ENCODE peak calls at places on chromosome 22, in five cellular contexts. D, H, M, P and G are unnamed samples.

GRCh38 chr22:24156146-24156914 is 25.0 kb upstream of the SUSD2 start:
- DNase-seq in P (peak), D (no peak), M (peak), H (peak), G (peak)

GRCh38 chr22:39646614-39647210 is 76.2 kb downstream of the CACNA1I start:
- DNase-seq in H (no peak), P (no peak), M (no peak), D (no peak), G (no peak)

GRCh38 chr22:40401532-40401931 is 31.1 kb downstream of the SGSM3 start:
- DNase-seq in P (no peak), M (no peak), D (no peak), H (no peak), G (no peak)

GRCh38 chr22:29145321-29146072 is 60.2 kb upstream of the EMID1 start:
- DNase-seq in M (peak), P (no peak), H (no peak), D (no peak), G (no peak)

GRCh38 chr22:42425337-42425988 is 6.7 kb downstream of the NFAM1 start:
- DNase-seq in H (no peak), D (peak), M (no peak), P (peak), G (no peak)

GRCh38 chr22:39468487-39469325 is 11.9 kb downstream of the MGAT3 start:
- DNase-seq in D (no peak), P (no peak), H (no peak), M (no peak), G (no peak)

GRCh38 chr22:39546889-39547586 is 14.5 kb upstream of the RPS19BP1 start:
- DNase-seq in M (no peak), D (no peak), H (no peak), P (no peak), G (peak)

GRCh38 chr22:48351376-48352085 is 1476.1 kb downstream of the BRD1 start:
- DNase-seq in P (no peak), M (no peak), H (no peak), D (no peak), G (no peak)

GRCh38 chr22:23245799-23246136 is 65.5 kb downstream of the BCR start:
- DNase-seq in H (no peak), P (no peak), M (no peak), D (no peak), G (no peak)

GRCh38 chr22:33480118-33480517 is 421.9 kb upstream of the SYN3 start:
- DNase-seq in H (no peak), M (no peak), P (no peak), D (no peak), G (no peak)

GRCh38 chr22:33476716-33477115 is 418.5 kb upstream of the SYN3 start:
- DNase-seq in P (peak), D (no peak), H (no peak), M (no peak), G (peak)

GRCh38 chr22:33476206-33476605 is 418.0 kb upstream of the SYN3 start:
- DNase-seq in P (no peak), D (no peak), H (no peak), M (no peak), G (peak)

GRCh38 chr22:33477131-33478111 is 419.2 kb upstream of the SYN3 start:
- DNase-seq in M (no peak), D (no peak), P (no peak), H (no peak), G (no peak)

DNA sequence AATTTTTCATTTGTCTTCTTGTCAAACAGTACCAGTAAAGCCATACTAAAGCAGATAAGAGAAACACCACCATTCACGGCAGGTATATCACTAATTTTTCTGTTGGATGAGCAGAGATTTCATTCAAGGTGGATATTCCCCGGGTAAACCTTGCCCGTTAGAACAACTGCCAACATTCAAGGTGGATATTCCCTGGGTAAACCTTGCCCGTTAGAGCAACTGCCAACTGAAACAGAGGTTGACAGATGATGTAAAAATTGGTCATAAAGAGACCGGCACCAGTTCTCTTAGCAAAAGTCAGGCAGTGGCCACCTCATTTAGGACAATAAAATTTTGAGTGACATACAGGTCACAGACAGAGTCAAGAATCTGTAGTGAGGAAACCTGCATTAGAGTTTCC is 423.4 kb upstream of the SYN3 start:
- DNase-seq in P (no peak), H (no peak), D (no peak), M (no peak), G (no peak)
- H2BK12ac ChIP-seq in P (no peak), H (no peak), D (no peak), M (no peak), G (no peak)

GRCh38 chr22:31896472-31896871 is 47.9 kb upstream of the YWHAH start:
- DNase-seq in M (no peak), D (no peak), P (no peak), H (no peak), G (no peak)

GRCh38 chr22:31897842-31898241 is 46.5 kb upstream of the YWHAH start:
- DNase-seq in H (no peak), D (no peak), P (no peak), M (no peak), G (peak)

GRCh38 chr22:31898911-31899310 is 45.4 kb upstream of the YWHAH start:
- DNase-seq in D (no peak), M (no peak), P (no peak), H (peak), G (no peak)

GRCh38 chr22:31899661-31900060 is 44.7 kb upstream of the YWHAH start:
- DNase-seq in P (no peak), H (no peak), M (no peak), D (no peak), G (no peak)

DNA sequence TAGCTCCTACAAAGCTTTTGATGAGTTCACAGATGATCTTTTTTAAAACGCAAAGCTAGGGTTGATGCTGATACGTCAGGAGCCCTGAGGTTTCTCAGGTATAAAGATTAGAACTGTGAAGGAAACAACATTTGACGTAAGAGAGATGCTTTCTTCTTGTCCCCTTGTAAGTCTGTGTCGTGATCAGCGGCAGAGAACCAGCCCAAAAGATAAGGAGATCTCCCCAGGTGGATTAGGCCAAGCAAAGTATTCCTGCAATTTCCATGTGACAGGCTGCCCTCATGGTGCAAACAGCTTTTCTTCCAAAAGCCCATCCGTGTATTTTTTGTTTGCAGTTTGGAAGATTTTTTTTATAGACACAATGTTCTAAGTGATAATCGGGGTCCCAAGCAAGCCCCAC is 45.9 kb upstream of the YWHAH start:
- DNase-seq in H (no peak), M (no peak), P (peak), D (no peak), G (no peak)
- H2BK12ac ChIP-seq in H (no peak), M (no peak), P (no peak), D (no peak), G (no peak)

GRCh38 chr22:31148516-31148915 is 8.2 kb upstream of the PLA2G3 start:
- DNase-seq in M (no peak), D (no peak), P (peak), H (no peak), G (no peak)
- H2BK12ac ChIP-seq in M (no peak), D (no peak), P (no peak), H (no peak), G (no peak)

DNA sequence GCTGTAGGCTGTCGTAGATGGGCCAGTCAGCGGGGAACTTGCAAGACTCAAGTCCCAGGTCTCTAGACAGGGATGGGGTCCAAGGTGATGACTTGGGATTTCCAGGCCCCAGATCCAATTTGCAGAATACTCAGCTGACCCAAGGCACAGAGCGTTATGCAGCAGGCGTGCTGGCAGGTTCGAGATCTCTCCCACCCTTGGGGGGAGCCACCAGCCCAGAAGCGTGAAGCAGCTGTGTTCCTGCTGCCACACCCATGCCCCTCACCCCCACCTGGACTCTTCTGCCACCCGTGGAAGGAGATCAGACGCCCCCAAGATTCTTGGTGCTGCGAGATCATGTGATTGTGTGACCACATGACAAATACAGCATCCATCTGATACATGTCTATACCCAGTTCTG is 142.6 kb downstream of the BRD1 start:
- DNase-seq in M (no peak), D (peak), P (no peak), H (no peak), G (no peak)
- H2BK12ac ChIP-seq in M (no peak), D (no peak), P (no peak), H (no peak), G (no peak)

GRCh38 chr22:47291565-47292495 is 529.4 kb downstream of the TBC1D22A start:
- DNase-seq in D (peak), H (no peak), M (no peak), P (no peak), G (no peak)

GRCh38 chr22:47294222-47294532 is 531.7 kb downstream of the TBC1D22A start:
- DNase-seq in H (no peak), P (no peak), D (no peak), M (no peak), G (no peak)

GRCh38 chr22:47293368-47294221 is 531.1 kb downstream of the TBC1D22A start:
- DNase-seq in M (no peak), H (no peak), D (no peak), P (no peak), G (no peak)

GRCh38 chr22:47294571-47294970 is 532.1 kb downstream of the TBC1D22A start:
- DNase-seq in P (no peak), D (no peak), M (no peak), H (no peak), G (no peak)

DNA sequence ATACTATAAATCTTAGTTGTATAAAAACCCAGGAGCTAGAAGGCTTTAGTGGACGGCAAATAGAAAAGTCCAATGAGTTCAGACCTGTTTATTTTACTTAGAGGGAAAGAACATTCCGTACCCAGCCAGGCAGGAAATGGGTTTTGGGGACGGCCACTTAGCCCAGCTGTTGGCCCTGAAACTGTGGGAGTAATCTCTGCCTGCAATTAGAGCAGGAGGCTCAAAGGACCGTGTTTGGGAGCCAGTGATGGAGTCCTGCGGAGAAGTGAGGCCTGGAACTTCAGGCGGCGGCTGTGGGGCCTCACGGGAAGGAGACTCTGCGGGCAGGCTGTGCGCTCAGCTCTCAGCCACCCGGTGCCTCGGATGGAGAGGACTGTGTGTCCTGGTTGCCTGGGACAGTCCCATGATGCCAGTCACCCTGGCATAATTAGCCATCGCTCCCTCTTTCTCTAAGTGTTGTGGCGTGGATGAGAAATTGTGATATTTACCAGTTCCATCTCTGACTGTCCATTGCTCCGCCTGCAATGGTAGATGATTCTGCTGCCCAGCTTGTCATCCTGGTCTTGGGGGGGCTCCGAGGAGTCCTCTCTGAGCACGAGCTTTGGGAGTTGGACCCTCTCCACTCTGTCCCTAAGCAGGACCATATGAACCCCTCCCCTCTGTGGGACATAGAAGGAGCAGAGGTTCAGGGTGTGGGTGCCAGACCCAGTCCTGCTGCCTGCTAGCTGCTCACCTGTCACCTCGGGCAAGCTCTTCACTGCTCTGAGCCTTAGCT is 530.3 kb downstream of the TBC1D22A start:
- DNase-seq in H (no peak), D (no peak), M (no peak), P (no peak), G (no peak)
- H2BK12ac ChIP-seq in H (no peak), D (no peak), M (no peak), P (no peak), G (no peak)

GRCh38 chr22:27720860-27721259 is 80.7 kb downstream of the MN1 start:
- DNase-seq in H (no peak), M (no peak), D (no peak), P (no peak), G (no peak)

GRCh38 chr22:27718186-27719032 is 83.1 kb downstream of the MN1 start:
- DNase-seq in M (no peak), D (peak), H (no peak), P (peak), G (peak)

GRCh38 chr22:27719033-27719341 is 82.6 kb downstream of the MN1 start:
- DNase-seq in P (no peak), D (no peak), H (no peak), M (no peak), G (peak)

GRCh38 chr22:27717094-27717493 is 84.5 kb downstream of the MN1 start:
- DNase-seq in H (no peak), P (no peak), M (no peak), D (no peak), G (no peak)

GRCh38 chr22:27719535-27720227 is 81.9 kb downstream of the MN1 start:
- DNase-seq in M (no peak), P (no peak), H (no peak), D (peak), G (peak)
- H2BK12ac ChIP-seq in M (peak), P (peak), H (peak), D (no peak), G (no peak)

DNA sequence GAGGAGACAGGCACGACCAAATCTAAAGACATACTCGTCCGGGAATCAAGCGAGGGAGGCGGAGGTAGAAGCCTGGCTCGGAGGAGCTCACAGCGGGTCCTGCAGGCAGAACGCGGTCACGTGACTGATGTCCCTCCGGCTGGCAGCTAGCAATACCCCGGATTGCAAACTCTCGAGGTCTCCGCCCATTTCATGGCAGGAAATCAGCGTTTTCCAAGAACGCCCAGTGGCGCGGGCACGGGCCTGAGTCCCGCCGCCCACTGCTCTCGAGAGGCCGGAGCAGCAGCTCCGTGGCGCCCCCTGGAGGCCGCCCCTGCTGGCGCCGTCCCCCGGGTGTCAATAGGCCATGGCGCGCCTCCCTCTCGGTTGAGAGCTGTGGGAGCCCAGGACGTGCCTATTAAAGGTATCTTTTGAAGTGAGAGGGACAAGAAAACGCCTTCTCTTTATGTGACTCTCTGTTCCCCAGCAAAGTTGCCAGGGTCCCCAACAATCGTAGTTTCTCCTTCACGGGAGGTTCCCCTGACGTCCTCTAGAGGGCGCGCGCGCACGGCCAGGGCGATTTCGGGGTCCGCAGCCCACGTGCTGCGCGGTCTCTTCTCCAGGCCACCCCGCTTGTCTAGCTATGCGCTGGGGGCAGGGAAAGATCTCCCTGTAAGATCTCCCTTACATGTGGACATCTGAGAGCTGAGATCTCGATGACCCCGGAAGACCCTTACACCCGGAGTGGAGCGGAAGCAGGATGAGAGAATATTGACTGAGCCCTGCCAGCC is 37.3 kb upstream of the RBFOX2 start:
- DNase-seq in H (peak), M (peak), D (peak), P (peak), G (peak)
- H2BK12ac ChIP-seq in H (no peak), M (peak), D (no peak), P (peak), G (peak)

GRCh38 chr22:17065433-17065832 is 19.4 kb upstream of the IL17RA start:
- DNase-seq in P (no peak), H (no peak), M (peak), D (no peak), G (no peak)

GRCh38 chr22:17063372-17064106 is 21.3 kb upstream of the IL17RA start:
- DNase-seq in M (peak), H (no peak), P (no peak), D (no peak), G (no peak)

GRCh38 chr22:17060126-17060525 is 24.7 kb upstream of the IL17RA start:
- DNase-seq in H (no peak), P (no peak), M (peak), D (no peak), G (no peak)

GRCh38 chr22:17064498-17065100 is 20.2 kb upstream of the IL17RA start:
- DNase-seq in P (no peak), D (no peak), M (peak), H (no peak), G (no peak)
- H2BK12ac ChIP-seq in P (no peak), D (no peak), M (no peak), H (no peak), G (no peak)

DNA sequence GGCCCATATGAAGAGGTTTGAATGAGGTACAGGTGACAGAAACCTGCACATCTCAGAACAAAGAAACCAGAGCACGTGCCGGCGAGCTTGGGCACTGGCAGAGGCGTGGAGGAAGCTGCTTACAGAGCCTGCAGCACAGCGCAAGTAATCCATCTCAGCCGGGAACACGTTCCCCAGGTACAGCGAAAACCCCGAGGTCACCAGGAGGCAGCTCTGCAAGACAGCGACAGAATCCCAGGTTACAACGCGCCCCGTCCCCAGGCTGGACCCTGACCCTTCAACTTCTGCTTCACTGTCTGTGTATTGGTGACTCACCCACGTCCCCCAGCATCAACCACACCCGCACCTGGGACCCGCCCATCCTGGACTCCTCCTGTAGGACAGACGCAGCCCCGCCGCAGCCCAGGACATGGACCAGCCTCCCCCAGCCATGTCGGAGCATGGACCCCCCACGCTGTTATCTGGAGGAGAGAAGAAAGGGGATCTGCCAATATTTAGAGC is 2.2 kb downstream of the MLC1 start:
- DNase-seq in H (no peak), P (no peak), D (no peak), M (no peak), G (no peak)
- H2BK12ac ChIP-seq in H (no peak), P (peak), D (no peak), M (no peak), G (no peak)

GRCh38 chr22:19931514-19931913 is 10.1 kb upstream of the COMT start:
- DNase-seq in P (no peak), D (no peak), H (no peak), M (no peak), G (no peak)

GRCh38 chr22:19930537-19931486 is 10.8 kb upstream of the COMT start:
- DNase-seq in M (no peak), P (no peak), D (no peak), H (no peak), G (no peak)

GRCh38 chr22:19927696-19928095 is 13.9 kb upstream of the COMT start:
- DNase-seq in P (no peak), D (no peak), H (no peak), M (no peak), G (no peak)

GRCh38 chr22:19929586-19930302 is 11.8 kb upstream of the COMT start:
- DNase-seq in D (no peak), M (no peak), H (no peak), P (no peak), G (no peak)

DNA sequence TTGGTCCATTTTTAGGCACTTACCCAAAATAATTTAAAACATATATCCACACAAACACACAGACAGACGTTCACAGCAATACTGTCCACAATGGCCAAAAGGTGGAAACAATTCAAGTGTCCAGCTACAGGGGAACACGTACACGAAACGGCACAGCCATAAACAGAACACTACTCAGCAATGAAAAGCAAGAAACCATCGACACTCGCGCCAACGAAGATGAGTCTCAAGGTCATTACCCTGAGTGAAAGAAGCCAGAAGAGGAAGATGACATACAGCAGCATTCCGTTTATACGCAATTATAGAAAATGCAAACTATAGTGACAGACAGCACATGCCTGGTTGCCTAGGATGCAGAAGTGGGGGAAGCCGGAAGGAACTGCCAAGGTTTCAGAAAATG is 13.4 kb upstream of the COMT start:
- DNase-seq in H (no peak), P (no peak), M (no peak), D (no peak), G (no peak)
- H2BK12ac ChIP-seq in H (no peak), P (no peak), M (no peak), D (no peak), G (no peak)